ENCODE peak calls at places on chromosomes 1 and 21, in nine cellular contexts. W, J, Y, B, F, D, C, N and Q are unnamed samples.

GRCh38 chr21:25831300-25831699 is 96.5 kb downstream of the GABPA start:
- DNase-seq in F (no peak), W (no peak), C (no peak), D (no peak), N (no peak), Y (no peak), J (no peak), B (no peak), Q (no peak)

GRCh38 chr1:156508205-156508954 is 7.8 kb upstream of the MEF2D start:
- DNase-seq in C (peak), N (peak), W (no peak), J (no peak), B (peak), Y (no peak), F (no peak), D (no peak), Q (no peak)

GRCh38 chr1:108045370-108045950 is 80.5 kb upstream of the VAV3 start:
- DNase-seq in N (no peak), D (no peak), Y (no peak), W (no peak), B (no peak), C (no peak), F (no peak), J (no peak), Q (no peak)

GRCh38 chr1:186775031-186775430 is 53.7 kb upstream of the PLA2G4A start:
- DNase-seq in C (no peak), W (no peak), Y (no peak), F (no peak), B (no peak), J (no peak), N (no peak), D (no peak), Q (no peak)

GRCh38 chr1:103063911-103064310 is 44.4 kb downstream of the COL11A1 start:
- DNase-seq in Y (no peak), F (no peak), W (no peak), J (no peak), D (no peak), N (no peak), C (no peak), B (no peak), Q (no peak)

GRCh38 chr1:186536272-186536905 is 75.5 kb upstream of the PDC start:
- DNase-seq in B (no peak), J (no peak), N (peak), D (no peak), F (no peak), C (no peak), Y (no peak), W (no peak), Q (no peak)

GRCh38 chr1:217188280-217189235 is 442.3 kb downstream of the GPATCH2 start:
- DNase-seq in F (no peak), B (no peak), D (no peak), W (no peak), N (no peak), C (no peak), Y (no peak), J (no peak), Q (no peak)

GRCh38 chr1:115781343-115781742 is 12.8 kb upstream of the CASQ2 start:
- DNase-seq in N (peak), C (no peak), Y (no peak), D (no peak), B (no peak), F (no peak), J (no peak), W (no peak), Q (no peak)

GRCh38 chr1:227369102-227369760 is 50.9 kb upstream of the CDC42BPA start:
- DNase-seq in D (no peak), J (no peak), F (no peak), B (no peak), Y (no peak), N (no peak), C (no peak), W (no peak), Q (no peak)

GRCh38 chr1:156253634-156254033 is 5.8 kb upstream of the PAQR6 start:
- DNase-seq in D (no peak), F (no peak), C (no peak), Y (no peak), W (no peak), J (no peak), N (no peak), B (no peak), Q (no peak)

GRCh38 chr1:112011231-112011630 is 21.8 kb upstream of the KCND3 start:
- DNase-seq in Y (no peak), J (no peak), B (no peak), D (no peak), F (no peak), C (no peak), W (no peak), N (peak), Q (no peak)

GRCh38 chr1:31135973-31136600 is 70.6 kb upstream of the PUM1 start:
- DNase-seq in D (no peak), J (no peak), Y (no peak), F (no peak), W (no peak), C (no peak), N (no peak), B (no peak), Q (no peak)

GRCh38 chr1:15788624-15789301 is 18.7 kb downstream of the UQCRHL start:
- DNase-seq in J (no peak), C (peak), W (no peak), B (no peak), Y (no peak), F (no peak), N (peak), D (no peak), Q (no peak)

GRCh38 chr21:35473496-35473895 is 424.4 kb upstream of the RUNX1 start:
- DNase-seq in F (no peak), W (no peak), N (no peak), Y (no peak), C (no peak), D (no peak), B (no peak), J (no peak), Q (no peak)

GRCh38 chr1:116850436-116850835 is 59.3 kb upstream of the PTGFRN start:
- DNase-seq in Y (no peak), W (no peak), B (no peak), J (no peak), F (no peak), C (no peak), D (no peak), N (peak), Q (no peak)

GRCh38 chr21:28436286-28436932 is 556.3 kb downstream of the LTN1 start:
- DNase-seq in C (no peak), F (no peak), B (no peak), Y (no peak), J (no peak), D (no peak), W (no peak), N (peak), Q (no peak)

GRCh38 chr1:37556712-37557196 is at the start of gene DNALI1:
- DNase-seq in B (peak), C (peak), Y (peak), W (no peak), N (peak), F (no peak), D (no peak), J (peak), Q (peak)

GRCh38 chr1:234887026-234887910 is 241.4 kb downstream of the TOMM20 start:
- DNase-seq in N (no peak), B (no peak), D (no peak), Y (no peak), C (no peak), F (no peak), W (no peak), J (no peak), Q (no peak)

GRCh38 chr1:94033849-94034248 is 87.1 kb downstream of the ABCA4 start:
- DNase-seq in D (no peak), Y (no peak), N (no peak), J (no peak), F (no peak), B (no peak), C (no peak), W (no peak), Q (no peak)

GRCh38 chr1:12553963-12554362 is 64.0 kb downstream of the DHRS3 start:
- DNase-seq in Y (no peak), J (no peak), D (no peak), F (no peak), N (peak), C (no peak), B (no peak), W (no peak), Q (no peak)

GRCh38 chr1:55506686-55507577 is 291.8 kb upstream of the USP24 start:
- DNase-seq in D (no peak), W (no peak), J (no peak), F (no peak), C (no peak), N (peak), B (no peak), Y (no peak), Q (no peak)

GRCh38 chr1:67747667-67748066 is 62.7 kb downstream of the GADD45A start:
- DNase-seq in N (peak), C (no peak), Y (no peak), W (no peak), J (no peak), D (no peak), F (no peak), B (no peak), Q (no peak)

GRCh38 chr1:152458384-152459185 is 44.5 kb upstream of the CRNN start:
- DNase-seq in B (peak), Y (peak), F (peak), W (peak), C (peak), D (peak), J (peak), N (peak), Q (peak)

GRCh38 chr1:243495442-243496172 is 239.8 kb downstream of the SDCCAG8 start:
- DNase-seq in N (no peak), W (no peak), B (no peak), C (peak), J (no peak), F (no peak), Y (no peak), D (no peak), Q (no peak)

GRCh38 chr1:9687120-9687875 is 35.8 kb downstream of the PIK3CD start:
- DNase-seq in B (peak), D (peak), C (peak), N (peak), F (peak), Y (peak), J (no peak), W (peak), Q (peak)

GRCh38 chr1:86156571-86157455 is at the start of gene COL24A1:
- DNase-seq in J (no peak), Y (no peak), N (peak), B (no peak), W (no peak), F (no peak), C (peak), D (no peak), Q (no peak)

GRCh38 chr1:2606806-2607680 is 20.5 kb downstream of the PRXL2B start:
- DNase-seq in F (no peak), Y (no peak), N (no peak), B (no peak), D (no peak), W (no peak), J (no peak), C (no peak), Q (no peak)

GRCh38 chr1:242710286-242710685 is 185.8 kb upstream of the PLD5 start:
- DNase-seq in N (no peak), C (no peak), D (no peak), Y (no peak), W (no peak), J (no peak), B (no peak), F (no peak), Q (no peak)